ENCODE peak calls at places on chromosome 14, in five cellular contexts. One of them, this sample, is unnamed. For H4K20me1 and H3K79me2, the result is how much of the 10 kb centered on the place peaks cover.

GRCh38 chr14:36690301-36691020 is 28.8 kb downstream of the PAX9 start:
- DNase-seq in Karpas-422: no peak
- DNase-seq in hepatocyte: no peak
- DNase-seq in fibroblast of lung: peak
- DNase-seq in PC-3: peak
- DNase-seq in this sample: no peak

GRCh38 chr14:73463411-73463810 is 5.1 kb upstream of the NUMB start:
- DNase-seq in Karpas-422: no peak
- DNase-seq in hepatocyte: peak
- DNase-seq in fibroblast of lung: peak
- DNase-seq in PC-3: peak
- DNase-seq in this sample: peak

GRCh38 chr14:52366796-52367315 is 52.7 kb downstream of the PTGER2 start:
- DNase-seq in Karpas-422: no peak
- DNase-seq in hepatocyte: no peak
- DNase-seq in fibroblast of lung: no peak
- DNase-seq in PC-3: no peak
- DNase-seq in this sample: no peak

GRCh38 chr14:26719514-26719913 is 121.7 kb upstream of the NOVA1 start:
- DNase-seq in Karpas-422: no peak
- DNase-seq in hepatocyte: no peak
- DNase-seq in fibroblast of lung: peak
- DNase-seq in PC-3: peak
- DNase-seq in this sample: no peak

GRCh38 chr14:75011356-75012097 is 8.8 kb downstream of the EIF2B2 start:
- DNase-seq in Karpas-422: no peak
- DNase-seq in hepatocyte: no peak
- DNase-seq in fibroblast of lung: peak
- DNase-seq in PC-3: peak
- DNase-seq in this sample: peak

GRCh38 chr14:78848234-78848820 is 678.2 kb downstream of the NRXN3 start:
- DNase-seq in Karpas-422: peak
- DNase-seq in hepatocyte: peak
- DNase-seq in fibroblast of lung: peak
- DNase-seq in PC-3: peak
- DNase-seq in this sample: no peak

GRCh38 chr14:61510736-61511557 is 184.4 kb upstream of the HIF1A start:
- DNase-seq in Karpas-422: no peak
- DNase-seq in hepatocyte: no peak
- DNase-seq in fibroblast of lung: no peak
- DNase-seq in PC-3: no peak
- DNase-seq in this sample: no peak

GRCh38 chr14:106530423-106531107 is 1004.2 kb downstream of the TMEM121 start:
- DNase-seq in Karpas-422: peak
- DNase-seq in hepatocyte: no peak
- DNase-seq in fibroblast of lung: no peak
- DNase-seq in PC-3: no peak
- DNase-seq in this sample: no peak

GRCh38 chr14:42241101-42241500 is 634.4 kb downstream of the LRFN5 start:
- DNase-seq in Karpas-422: no peak
- DNase-seq in hepatocyte: no peak
- DNase-seq in fibroblast of lung: no peak
- DNase-seq in PC-3: no peak
- DNase-seq in this sample: no peak

GRCh38 chr14:72611956-72612500 is 281.9 kb downstream of the DPF3 start:
- DNase-seq in Karpas-422: no peak
- DNase-seq in hepatocyte: no peak
- DNase-seq in fibroblast of lung: no peak
- DNase-seq in PC-3: no peak
- DNase-seq in this sample: no peak

GRCh38 chr14:54665938-54666337 is 99.0 kb downstream of the SAMD4A start:
- DNase-seq in Karpas-422: no peak
- DNase-seq in hepatocyte: no peak
- DNase-seq in fibroblast of lung: no peak
- DNase-seq in PC-3: no peak
- DNase-seq in this sample: no peak

GRCh38 chr14:35122696-35123387 is 490 bp downstream of the PRORP start:
- DNase-seq in Karpas-422: peak
- DNase-seq in hepatocyte: peak
- DNase-seq in fibroblast of lung: peak
- DNase-seq in PC-3: peak
- DNase-seq in this sample: peak

GRCh38 chr14:44652640-44653039 is 145.6 kb upstream of the FSCB start:
- DNase-seq in Karpas-422: no peak
- DNase-seq in hepatocyte: no peak
- DNase-seq in fibroblast of lung: no peak
- DNase-seq in PC-3: no peak
- DNase-seq in this sample: no peak

GRCh38 chr14:97626088-97626487 is 828.9 kb downstream of the VRK1 start:
- DNase-seq in Karpas-422: no peak
- DNase-seq in hepatocyte: no peak
- DNase-seq in fibroblast of lung: no peak
- DNase-seq in PC-3: no peak
- DNase-seq in this sample: no peak

GRCh38 chr14:104999361-104999760 is 13.8 kb downstream of the CLBA1 start:
- DNase-seq in Karpas-422: no peak
- DNase-seq in hepatocyte: no peak
- DNase-seq in fibroblast of lung: no peak
- DNase-seq in PC-3: no peak
- DNase-seq in this sample: peak

GRCh38 chr14:63941023-63941422 is 88.2 kb downstream of the SYNE2 start:
- DNase-seq in Karpas-422: no peak
- DNase-seq in hepatocyte: no peak
- DNase-seq in fibroblast of lung: no peak
- DNase-seq in PC-3: no peak
- DNase-seq in this sample: no peak

GRCh38 chr14:105165134-105165704 is 3.4 kb downstream of the JAG2 start:
- DNase-seq in Karpas-422: peak
- DNase-seq in hepatocyte: no peak
- DNase-seq in fibroblast of lung: no peak
- DNase-seq in PC-3: no peak
- DNase-seq in this sample: no peak

GRCh38 chr14:80798211-80798610 is 143.3 kb downstream of the CEP128 start:
- DNase-seq in Karpas-422: no peak
- DNase-seq in hepatocyte: no peak
- DNase-seq in fibroblast of lung: no peak
- DNase-seq in PC-3: no peak
- DNase-seq in this sample: no peak

GRCh38 chr14:29822430-29822709 is 105.3 kb downstream of the PRKD1 start:
- DNase-seq in Karpas-422: no peak
- DNase-seq in hepatocyte: no peak
- DNase-seq in fibroblast of lung: no peak
- DNase-seq in PC-3: no peak
- DNase-seq in this sample: no peak

GRCh38 chr14:58390830-58391229 is 4.9 kb upstream of the TOMM20L start:
- DNase-seq in Karpas-422: no peak
- DNase-seq in hepatocyte: no peak
- DNase-seq in fibroblast of lung: no peak
- DNase-seq in PC-3: no peak
- DNase-seq in this sample: no peak

GRCh38 chr14:58395565-58395814 is 240 bp upstream of the TOMM20L start:
- DNase-seq in Karpas-422: no peak
- DNase-seq in hepatocyte: no peak
- DNase-seq in fibroblast of lung: no peak
- DNase-seq in PC-3: no peak
- DNase-seq in this sample: no peak

GRCh38 chr14:58398495-58398894 is 2.8 kb downstream of the TOMM20L start:
- DNase-seq in Karpas-422: no peak
- DNase-seq in hepatocyte: no peak
- DNase-seq in fibroblast of lung: no peak
- DNase-seq in PC-3: no peak
- DNase-seq in this sample: no peak

GRCh38 chr14:58398895-58399294 is 3.2 kb downstream of the TOMM20L start:
- DNase-seq in Karpas-422: no peak
- DNase-seq in hepatocyte: no peak
- DNase-seq in fibroblast of lung: no peak
- DNase-seq in PC-3: no peak
- DNase-seq in this sample: no peak

GRCh38 chr14:58395815-58396626 is at the start of gene TOMM20L:
- DNase-seq in Karpas-422: peak
- DNase-seq in hepatocyte: peak
- DNase-seq in fibroblast of lung: peak
- DNase-seq in PC-3: peak
- DNase-seq in this sample: peak
- H3K4me2 ChIP-seq in Karpas-422: peak
- H3K4me2 ChIP-seq in hepatocyte: peak
- H3K4me2 ChIP-seq in fibroblast of lung: peak
- H3K4me2 ChIP-seq in PC-3: peak
- H3K4me2 ChIP-seq in this sample: peak

GRCh38 chr14:99595034-99595433 is 9.0 kb downstream of the CCDC85C start:
- DNase-seq in Karpas-422: no peak
- DNase-seq in hepatocyte: no peak
- DNase-seq in fibroblast of lung: no peak
- DNase-seq in PC-3: no peak
- DNase-seq in this sample: peak

GRCh38 chr14:99595524-99595923 is 8.5 kb downstream of the CCDC85C start:
- DNase-seq in Karpas-422: no peak
- DNase-seq in hepatocyte: no peak
- DNase-seq in fibroblast of lung: no peak
- DNase-seq in PC-3: no peak
- DNase-seq in this sample: peak

GRCh38 chr14:99592394-99592793 is 11.6 kb downstream of the CCDC85C start:
- DNase-seq in Karpas-422: no peak
- DNase-seq in hepatocyte: no peak
- DNase-seq in fibroblast of lung: no peak
- DNase-seq in PC-3: no peak
- DNase-seq in this sample: peak

GRCh38 chr14:99592933-99593753 is 10.9 kb downstream of the CCDC85C start:
- DNase-seq in Karpas-422: no peak
- DNase-seq in hepatocyte: no peak
- DNase-seq in fibroblast of lung: no peak
- DNase-seq in PC-3: no peak
- DNase-seq in this sample: peak

DNA sequence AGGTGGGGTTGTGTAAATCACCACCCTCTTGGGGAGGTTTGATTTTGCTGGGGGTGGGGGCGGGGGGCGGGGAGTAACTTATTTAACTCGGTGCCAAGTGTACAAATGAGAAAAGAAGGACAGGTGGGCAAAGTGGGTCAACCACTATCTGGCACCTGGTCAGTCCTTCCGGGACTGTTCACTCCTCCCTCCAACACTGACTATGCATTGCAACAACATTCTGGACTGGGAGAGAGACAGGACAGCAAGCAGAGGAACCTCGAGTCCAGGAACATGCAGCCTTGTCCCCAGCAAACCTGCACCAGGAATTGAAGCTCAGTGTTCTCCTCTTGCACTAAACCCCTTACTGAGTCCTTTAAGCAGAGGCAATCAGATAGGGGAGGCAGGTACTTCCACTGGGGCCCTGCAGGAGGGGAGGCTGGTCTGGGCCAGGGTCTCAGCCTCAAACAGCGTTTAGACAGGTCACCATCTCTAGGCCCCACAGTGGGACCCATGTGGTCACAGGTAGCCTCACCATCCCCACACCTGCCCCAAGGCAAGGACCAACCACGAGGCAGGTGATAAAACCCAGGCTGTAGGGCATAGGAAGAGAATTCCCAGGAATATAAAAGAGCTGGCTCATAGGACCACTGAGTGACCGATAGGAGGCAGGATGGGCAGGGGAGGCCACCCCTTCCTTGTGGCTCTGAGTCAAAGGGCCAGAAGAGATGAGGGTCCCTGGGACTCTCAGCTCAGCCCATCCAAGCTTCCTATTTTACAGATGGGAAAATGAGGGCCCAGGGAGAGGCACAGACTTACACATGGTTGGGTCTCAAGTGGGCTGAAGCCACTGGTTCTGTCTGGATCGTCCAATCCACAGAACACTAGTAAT is 9.8 kb downstream of the CCDC85C start:
- DNase-seq in Karpas-422: no peak
- DNase-seq in hepatocyte: no peak
- DNase-seq in fibroblast of lung: no peak
- DNase-seq in PC-3: no peak
- DNase-seq in this sample: peak
- H4K20me1 ChIP-seq in Karpas-422: under half
- H4K20me1 ChIP-seq in hepatocyte: under half
- H4K20me1 ChIP-seq in fibroblast of lung: under half
- H4K20me1 ChIP-seq in PC-3: under half
- H4K20me1 ChIP-seq in this sample: under half

DNA sequence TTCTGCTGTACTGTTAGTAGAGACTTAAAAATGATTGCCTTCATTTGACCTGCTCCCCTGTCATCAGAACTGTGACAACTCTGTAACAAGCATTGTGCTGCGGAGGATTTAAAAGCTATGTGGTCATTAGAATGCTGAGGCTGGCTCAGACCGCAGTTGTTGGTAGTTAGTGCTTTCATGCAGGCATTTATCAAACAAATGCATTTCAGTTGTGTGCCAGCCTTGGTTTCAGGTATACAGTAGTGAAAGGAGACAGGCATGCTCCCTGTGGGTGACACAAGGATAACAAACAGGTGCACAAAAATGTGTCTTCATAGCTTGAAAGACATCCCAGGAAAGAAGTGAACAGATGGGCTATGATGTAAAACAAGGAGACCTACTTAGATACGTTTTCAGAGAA is 60.6 kb downstream of the MARK3 start:
- DNase-seq in Karpas-422: no peak
- DNase-seq in hepatocyte: no peak
- DNase-seq in fibroblast of lung: peak
- DNase-seq in PC-3: no peak
- DNase-seq in this sample: no peak
- H3K79me2 ChIP-seq in Karpas-422: half or more
- H3K79me2 ChIP-seq in hepatocyte: half or more
- H3K79me2 ChIP-seq in fibroblast of lung: half or more
- H3K79me2 ChIP-seq in PC-3: half or more
- H3K79me2 ChIP-seq in this sample: half or more

DNA sequence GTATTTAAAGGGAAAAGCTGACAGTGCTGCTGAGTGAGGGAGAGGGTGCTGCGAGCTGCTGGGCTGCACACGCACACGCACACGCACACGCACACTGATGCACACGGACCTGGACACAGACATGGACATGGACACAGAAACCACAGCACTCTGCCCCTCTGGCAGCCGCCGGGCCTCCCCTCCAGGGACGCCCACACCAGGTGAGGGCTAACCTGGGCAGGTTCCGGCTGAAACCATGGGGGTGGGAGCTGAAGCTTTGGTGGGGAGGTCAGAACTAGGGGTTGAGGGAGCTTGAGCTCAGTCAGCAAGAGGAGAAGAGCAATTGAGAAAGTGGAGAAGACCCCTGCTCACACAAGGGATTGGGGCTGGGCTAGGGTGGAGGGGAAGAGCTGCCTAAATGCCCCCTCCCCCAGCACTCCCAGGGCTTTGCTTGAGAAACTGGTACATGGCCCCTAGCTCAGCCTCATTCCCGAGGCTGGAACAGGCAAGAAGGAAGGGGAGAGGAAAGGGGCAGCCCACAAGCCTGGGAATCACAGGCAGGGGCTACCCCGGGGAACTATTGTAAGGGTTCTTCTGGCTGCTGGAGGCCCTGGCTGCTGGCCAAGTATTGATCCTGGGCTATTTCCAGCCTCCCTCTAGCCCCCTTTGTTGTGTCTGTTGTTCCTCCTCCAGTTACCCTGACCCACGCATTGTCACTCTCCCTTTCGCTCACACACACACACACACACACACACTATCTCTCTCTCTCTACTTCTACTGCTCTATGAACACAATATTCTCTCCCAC is at the start of gene REM2:
- DNase-seq in Karpas-422: no peak
- DNase-seq in hepatocyte: peak
- DNase-seq in fibroblast of lung: no peak
- DNase-seq in PC-3: no peak
- DNase-seq in this sample: peak
- H3K4me2 ChIP-seq in Karpas-422: peak
- H3K4me2 ChIP-seq in hepatocyte: peak
- H3K4me2 ChIP-seq in fibroblast of lung: peak
- H3K4me2 ChIP-seq in PC-3: no peak
- H3K4me2 ChIP-seq in this sample: peak

This sample was measured in osteoblast.